ENCODE peak calls at places on chromosomes 11 and 22, in four cellular contexts. L is nephron progenitor cell, K is uterus, G is Peyer's patch. H is an unnamed sample.

GRCh38 chr22:40578171-40578570 is 58.3 kb downstream of the MRTFA start:
- DNase-seq in K (no peak), G (no peak), L (no peak), H (peak; percentile 12)

GRCh38 chr11:118050208-118050891 is 26.5 kb upstream of the TMPRSS4 start:
- DNase-seq in K (no peak), L (no peak), G (no peak), H (no peak)

GRCh38 chr22:30422481-30423295 is 2.9 kb upstream of the MTFP1 start:
- DNase-seq in L (no peak), G (peak; percentile 84), K (peak; percentile 72), H (no peak)

GRCh38 chr11:116772443-116773202 is at the start of gene BUD13:
- DNase-seq in K (peak; percentile 91), L (peak; percentile 95), G (peak; percentile 96), H (peak; percentile 94)

GRCh38 chr22:39182478-39183030 is 30.1 kb upstream of the CBX7 start:
- DNase-seq in G (no peak), L (no peak), K (no peak), H (no peak)

GRCh38 chr11:75565221-75565814 is 3.3 kb downstream of the SERPINH1 start:
- DNase-seq in K (peak; percentile 68), L (no peak), G (no peak), H (no peak)

GRCh38 chr11:55852141-55852540 is 13.6 kb downstream of the OR5D16 start:
- DNase-seq in G (no peak), K (no peak), L (no peak), H (no peak)

GRCh38 chr22:31583861-31584485 is 78.0 kb downstream of the PISD start:
- DNase-seq in K (no peak), G (no peak), L (no peak), H (no peak)

GRCh38 chr11:68914761-68915160 is 11.1 kb downstream of the IGHMBP2 start:
- DNase-seq in G (no peak), K (no peak), L (no peak), H (no peak)

GRCh38 chr11:117096140-117096972 is 1.9 kb downstream of the SIK3 start:
- DNase-seq in K (no peak), G (no peak), L (no peak), H (peak; percentile 84)

GRCh38 chr11:117579148-117579547 is 217.9 kb downstream of the DSCAML1 start:
- DNase-seq in L (no peak), K (no peak), G (no peak), H (no peak)

GRCh38 chr11:94938399-94939055 is 34.8 kb downstream of the CWC15 start:
- DNase-seq in L (no peak), G (no peak), K (peak; percentile 77), H (no peak)

GRCh38 chr22:19663821-19664325 is 50.4 kb upstream of the SEPTIN5 start:
- DNase-seq in K (peak; percentile 57), G (no peak), L (peak; percentile 43), H (no peak)

GRCh38 chr11:116415095-116415494 is 357.7 kb downstream of the BUD13 start:
- DNase-seq in L (no peak), K (no peak), G (no peak), H (no peak)

GRCh38 chr22:41636467-41636866 is 15.4 kb downstream of the XRCC6 start:
- DNase-seq in G (no peak), L (no peak), K (no peak), H (no peak)

GRCh38 chr22:41217553-41218157 is 12.5 kb downstream of the L3MBTL2 start:
- DNase-seq in L (no peak), K (peak; percentile 67), G (no peak), H (peak; percentile 70)

GRCh38 chr11:35590412-35590811 is 27.8 kb upstream of the FJX1 start:
- DNase-seq in G (no peak), K (no peak), L (no peak), H (no peak)

GRCh38 chr22:33303109-33303508 is 244.9 kb upstream of the SYN3 start:
- DNase-seq in G (no peak), K (no peak), L (no peak), H (no peak)

GRCh38 chr11:26950260-26950719 is 43.6 kb upstream of the FIBIN start:
- DNase-seq in L (no peak), G (no peak), K (no peak), H (no peak)

GRCh38 chr11:120929664-120930154 is 94.2 kb upstream of the TBCEL start:
- DNase-seq in K (no peak), L (peak; percentile 74), G (no peak), H (peak; percentile 66)

GRCh38 chr22:31588970-31589675 is 72.9 kb downstream of the PISD start:
- DNase-seq in K (no peak), G (peak; percentile 75), L (no peak), H (no peak)

GRCh38 chr11:121418625-121419114 is 33.4 kb upstream of the SORL1 start:
- DNase-seq in L (no peak), G (no peak), K (no peak), H (no peak)

GRCh38 chr22:39490135-39490798 is 11.8 kb upstream of the MIEF1 start:
- DNase-seq in K (peak; percentile 73), G (peak; percentile 70), L (peak; percentile 68), H (peak; percentile 93)

GRCh38 chr11:19539861-19540260 is 172.8 kb upstream of the NAV2 start:
- DNase-seq in K (no peak), G (no peak), L (no peak), H (no peak)

GRCh38 chr11:70064011-70064725 is 13.9 kb upstream of the ANO1 start:
- DNase-seq in G (no peak), K (no peak), L (peak; percentile 36), H (no peak)

GRCh38 chr11:102061276-102061675 is 14.0 kb downstream of the CFAP300 start:
- DNase-seq in G (no peak), L (no peak), K (no peak), H (no peak)
- TF ChIP-seq CTCF in G (peak; percentile 24), L (peak; percentile 13), K (peak; percentile 43), H (no peak)

DNA sequence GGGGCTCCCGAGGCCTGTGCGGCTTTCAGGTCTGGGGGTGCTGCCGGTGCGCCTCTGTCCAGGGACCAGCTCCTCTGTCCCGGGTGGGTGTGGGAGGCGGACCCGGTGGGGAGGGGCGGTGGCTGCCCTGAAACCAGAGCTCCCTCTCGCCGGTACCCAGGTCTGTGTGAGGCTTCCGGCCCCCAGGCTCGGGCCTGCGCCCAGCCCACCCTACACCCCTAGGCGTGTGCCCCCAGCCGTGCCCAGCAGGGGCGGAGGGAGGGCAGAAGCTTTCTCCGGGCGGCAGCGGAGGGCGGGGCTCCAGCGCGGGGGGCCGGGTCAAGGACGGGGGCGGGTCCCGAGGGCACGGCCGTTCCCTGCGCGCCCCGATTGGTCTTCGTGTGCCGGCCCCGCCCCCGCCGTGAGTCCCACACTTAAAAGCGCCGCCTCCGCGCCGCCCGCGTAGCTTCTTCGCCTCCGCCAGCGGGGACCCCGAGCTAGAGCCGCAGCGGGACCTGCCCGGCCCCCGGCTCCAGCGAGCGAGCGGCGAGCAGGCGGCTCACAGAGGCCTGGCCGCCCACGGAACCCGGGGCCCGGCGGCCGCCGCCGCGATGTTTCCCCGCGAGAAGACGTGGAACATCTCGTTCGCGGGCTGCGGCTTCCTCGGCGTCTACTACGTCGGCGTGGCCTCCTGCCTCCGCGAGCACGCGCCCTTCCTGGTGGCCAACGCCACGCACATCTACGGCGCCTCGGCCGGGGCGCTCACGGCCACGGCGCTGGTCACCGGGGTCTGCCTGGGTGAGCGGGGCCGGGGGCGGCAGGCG is 616 bp downstream of the PNPLA2 start:
- DNase-seq in K (peak; percentile 90), G (peak; percentile 94), L (peak; percentile 97), H (peak; percentile 97)
- TF ChIP-seq CTCF in K (peak; percentile 29), G (peak; percentile 41), L (no peak), H (no peak)

GRCh38 chr11:128908391-128909246 is 17.5 kb downstream of the KCNJ5 start:
- DNase-seq in L (no peak), K (peak; percentile 33), G (no peak), H (no peak)

GRCh38 chr11:128905345-128906184 is 14.4 kb downstream of the KCNJ5 start:
- DNase-seq in L (peak; percentile 56), K (peak; percentile 27), G (peak; percentile 66), H (peak; percentile 70)

GRCh38 chr11:128904303-128904871 is 13.2 kb downstream of the KCNJ5 start:
- DNase-seq in G (no peak), L (no peak), K (no peak), H (no peak)

GRCh38 chr11:128904872-128905344 is 13.8 kb downstream of the KCNJ5 start:
- DNase-seq in G (no peak), L (peak; percentile 63), K (no peak), H (peak; percentile 67)

GRCh38 chr11:128906185-128907065 is 15.3 kb downstream of the KCNJ5 start:
- DNase-seq in K (no peak), G (no peak), L (no peak), H (no peak)
- TF ChIP-seq CTCF in K (no peak), G (no peak), L (no peak), H (no peak)

GRCh38 chr11:1767399-1768140 is 3.8 kb upstream of the CTSD start:
- DNase-seq in K (no peak), L (no peak), G (peak; percentile 40), H (no peak)

GRCh38 chr11:1763796-1764661 is at the start of gene CTSD:
- DNase-seq in K (peak; percentile 85), L (peak; percentile 89), G (peak; percentile 95), H (peak; percentile 100)

GRCh38 chr11:1768141-1768469 is 4.4 kb upstream of the CTSD start:
- DNase-seq in G (peak; percentile 41), L (no peak), K (no peak), H (no peak)

GRCh38 chr11:1766719-1767398 is 3.1 kb upstream of the CTSD start:
- DNase-seq in G (peak; percentile 34), K (no peak), L (no peak), H (no peak)

GRCh38 chr11:1765871-1766718 is 2.4 kb upstream of the CTSD start:
- DNase-seq in G (peak; percentile 44), K (no peak), L (no peak), H (no peak)
- TF ChIP-seq CTCF in G (no peak), K (no peak), L (no peak), H (peak; percentile 15)

GRCh38 chr11:72493426-72494108 is 59.2 kb upstream of the CLPB start:
- DNase-seq in L (no peak), G (no peak), K (no peak), H (no peak)
- TF ChIP-seq CTCF in L (no peak), G (no peak), K (no peak), H (no peak)

GRCh38 chr11:108790501-108791299 is 125.8 kb downstream of the DDX10 start:
- DNase-seq in G (no peak), L (no peak), K (no peak), H (peak; percentile 7)
- TF ChIP-seq CTCF in G (no peak), L (no peak), K (no peak), H (no peak)

DNA sequence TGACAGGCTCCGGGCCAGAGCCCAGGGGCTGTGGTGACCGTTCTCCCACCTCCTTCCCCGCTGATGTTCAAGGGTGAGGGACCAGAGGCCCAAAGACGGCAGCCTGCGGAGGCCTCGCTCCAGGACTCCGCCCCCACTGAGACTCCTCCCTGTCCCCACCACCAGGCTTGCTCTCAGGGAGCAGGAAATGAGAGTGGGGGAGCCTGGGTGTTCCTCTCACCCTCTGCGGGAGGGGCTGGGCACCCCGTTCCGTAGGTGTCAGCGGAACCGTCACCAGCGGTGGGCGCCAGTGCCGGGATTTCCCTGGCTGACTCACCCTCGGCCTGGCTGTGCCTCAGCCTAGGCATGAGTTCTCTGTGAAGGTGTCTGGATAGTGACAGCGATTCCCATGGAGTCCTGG is 15.7 kb downstream of the DAGLA start:
- DNase-seq in G (peak; percentile 85), K (peak; percentile 84), L (no peak), H (peak; percentile 68)
- TF ChIP-seq CTCF in G (no peak), K (peak; percentile 12), L (no peak), H (no peak)

GRCh38 chr11:126297004-126297403 is 6.9 kb upstream of the DCPS start:
- DNase-seq in G (no peak), L (no peak), K (no peak), H (no peak)
- TF ChIP-seq CTCF in G (no peak), L (no peak), K (no peak), H (no peak)

H was measured in GM20000.